ENCODE peak calls at places on chromosomes 16 and 17, in six cellular contexts. C is Peyer's patch, J is A549, P is OCI-LY7, L is heart right ventricle, Z is astrocyte of the spinal cord. Q is an unnamed sample.

GRCh38 chr16:26993988-26994387 is 72.7 kb upstream of the C16orf82 start:
- DNase-seq in C (no peak), J (no peak), P (no peak), L (no peak), Z (peak; percentile 36), Q (peak; percentile 41)

GRCh38 chr17:40600486-40601046 is 35.3 kb upstream of the CCR7 start:
- DNase-seq in C (no peak), J (no peak), P (no peak), L (no peak), Z (no peak), Q (no peak)

GRCh38 chr16:70520612-70521297 is 2.6 kb downstream of the COG4 start:
- DNase-seq in C (no peak), J (no peak), P (no peak), L (no peak), Z (peak; percentile 45), Q (peak; percentile 39)

GRCh38 chr17:19538095-19539039 is 4.7 kb downstream of the SLC47A1 start:
- DNase-seq in C (no peak), J (no peak), P (peak; percentile 22), L (peak; percentile 34), Z (no peak), Q (no peak)

GRCh38 chr17:74276561-74277009 is 2.6 kb downstream of the DNAI2 start:
- DNase-seq in C (no peak), J (no peak), P (no peak), L (peak; percentile 33), Z (no peak), Q (peak; percentile 65)

GRCh38 chr17:10600551-10600950 is 51.1 kb upstream of the MYH2 start:
- DNase-seq in C (no peak), J (no peak), P (no peak), L (no peak), Z (no peak), Q (peak; percentile 65)

GRCh38 chr17:22102177-22102576 is 409.9 kb downstream of the KCNJ18 start:
- DNase-seq in C (no peak), J (no peak), P (no peak), L (no peak), Z (no peak), Q (no peak)

GRCh38 chr17:63464691-63465090 is 12.2 kb upstream of the ACE start:
- DNase-seq in C (no peak), J (no peak), P (no peak), L (no peak), Z (no peak), Q (no peak)

GRCh38 chr17:80605326-80606066 is 60.9 kb downstream of the RPTOR start:
- DNase-seq in C (no peak), J (peak; percentile 40), P (peak; percentile 80), L (no peak), Z (no peak), Q (peak; percentile 29)

GRCh38 chr17:46192484-46193245 is 564 bp downstream of the KANSL1 start:
- DNase-seq in C (no peak), J (peak; percentile 89), P (peak; percentile 81), L (peak; percentile 78), Z (peak; percentile 57), Q (peak; percentile 68)

GRCh38 chr17:9179602-9180001 is 158.3 kb downstream of the NTN1 start:
- DNase-seq in C (no peak), J (no peak), P (no peak), L (no peak), Z (no peak), Q (no peak)

GRCh38 chr17:40317345-40317873 is 8.4 kb downstream of the RARA start:
- DNase-seq in C (peak; percentile 71), J (peak; percentile 93), P (peak; percentile 70), L (peak; percentile 65), Z (peak; percentile 76), Q (peak; percentile 72)

GRCh38 chr17:38674013-38674748 is 576 bp downstream of the EPOP start:
- DNase-seq in C (peak; percentile 59), J (peak; percentile 35), P (peak; percentile 56), L (no peak), Z (no peak), Q (no peak)

GRCh38 chr16:75118943-75119539 is 2.5 kb upstream of the LDHD start:
- DNase-seq in C (no peak), J (no peak), P (no peak), L (no peak), Z (no peak), Q (no peak)

GRCh38 chr16:55376567-55377167 is 52.7 kb downstream of the IRX6 start:
- DNase-seq in C (no peak), J (no peak), P (no peak), L (no peak), Z (no peak), Q (no peak)

GRCh38 chr16:89586853-89587252 is 11.3 kb downstream of the CPNE7 start:
- DNase-seq in C (no peak), J (no peak), P (no peak), L (no peak), Z (no peak), Q (peak; percentile 54)

GRCh38 chr16:84246679-84247077 is 6.9 kb upstream of the KCNG4 start:
- DNase-seq in C (no peak), J (no peak), P (no peak), L (no peak), Z (no peak), Q (no peak)

GRCh38 chr16:29775742-29776408 is 2.2 kb upstream of the ZG16 start:
- DNase-seq in C (no peak), J (no peak), P (no peak), L (no peak), Z (no peak), Q (peak; percentile 77)

GRCh38 chr17:1182831-1183578 is 3.2 kb upstream of the ABR start:
- DNase-seq in C (no peak), J (no peak), P (no peak), L (no peak), Z (peak; percentile 26), Q (no peak)

GRCh38 chr17:1186214-1186820 is 6.5 kb upstream of the ABR start:
- DNase-seq in C (no peak), J (no peak), P (no peak), L (no peak), Z (peak; percentile 38), Q (peak; percentile 49)

GRCh38 chr17:1193300-1193699 is 13.5 kb upstream of the ABR start:
- DNase-seq in C (no peak), J (no peak), P (no peak), L (no peak), Z (no peak), Q (no peak)

GRCh38 chr17:1186923-1187771 is 7.4 kb upstream of the ABR start:
- DNase-seq in C (peak; percentile 87), J (peak; percentile 95), P (peak; percentile 80), L (peak; percentile 86), Z (peak; percentile 86), Q (peak; percentile 91)

DNA sequence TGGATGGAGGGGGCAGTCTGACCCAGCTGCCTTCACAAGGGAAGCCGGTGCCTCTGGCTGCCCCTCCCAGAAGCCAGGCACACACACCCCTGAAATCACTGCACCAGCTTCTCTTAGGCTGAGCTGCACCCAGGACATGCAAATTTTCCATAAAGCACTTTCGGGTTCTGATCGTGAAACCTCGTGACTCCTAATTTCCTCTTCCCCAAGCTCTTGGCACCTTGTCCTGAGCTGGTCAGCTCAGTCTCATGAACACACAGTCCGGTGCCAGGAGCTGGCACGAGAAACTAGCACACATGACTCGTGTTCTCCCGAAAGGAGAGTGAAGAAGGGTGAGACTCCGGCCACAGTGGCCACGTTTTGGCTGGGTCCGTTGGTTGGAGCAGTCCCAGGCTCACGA is 9.0 kb upstream of the ABR start:
- DNase-seq in C (no peak), J (no peak), P (peak; percentile 64), L (peak; percentile 80), Z (no peak), Q (peak; percentile 93)
- H3K4me3 ChIP-seq in C (no peak overlapping the region), J (no peak overlapping the region), P (peak overlapping the region; percentile 57), L (no peak overlapping the region), Z (no peak overlapping the region), Q (no peak overlapping the region)

DNA sequence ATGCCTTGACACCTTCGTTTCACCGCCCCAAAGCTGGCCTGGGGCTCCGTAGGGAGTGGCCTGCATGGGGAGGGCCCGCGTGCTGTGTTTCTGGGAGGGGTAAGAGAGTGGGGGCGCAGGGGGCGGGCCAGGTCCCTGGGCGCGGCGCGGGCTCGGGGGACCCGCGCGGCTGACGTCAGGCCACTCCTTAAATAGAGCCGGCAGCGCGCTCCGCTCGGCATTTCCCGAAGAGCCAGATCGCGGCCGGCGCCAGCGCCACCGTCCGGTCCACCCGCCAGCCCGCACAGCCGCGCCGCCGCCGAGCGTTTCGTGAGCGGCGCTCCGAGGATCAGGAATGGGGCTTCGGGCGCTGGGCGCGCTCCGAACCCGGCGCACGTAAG is at the start of gene HS3ST2:
- DNase-seq in C (no peak), J (no peak), P (no peak), L (peak; percentile 24), Z (no peak), Q (no peak)
- TF ChIP-seq CTCF in C (peak; percentile 9), J (no peak), P (no peak), L (peak; percentile 56), Z (peak; percentile 2), Q (no peak)

GRCh38 chr17:50661795-50662391 is 27.2 kb downstream of the ABCC3 start:
- DNase-seq in C (peak; percentile 77), J (peak; percentile 100), P (peak; percentile 9), L (no peak), Z (peak; percentile 77), Q (peak; percentile 90)

GRCh38 chr17:50662632-50663225 is 28.0 kb downstream of the ABCC3 start:
- DNase-seq in C (no peak), J (no peak), P (no peak), L (no peak), Z (no peak), Q (no peak)

GRCh38 chr17:50660887-50661345 is 26.2 kb downstream of the ABCC3 start:
- DNase-seq in C (peak; percentile 56), J (no peak), P (no peak), L (no peak), Z (no peak), Q (no peak)

GRCh38 chr17:50660042-50660886 is 25.6 kb downstream of the ABCC3 start:
- DNase-seq in C (peak; percentile 65), J (peak; percentile 82), P (no peak), L (no peak), Z (no peak), Q (peak; percentile 32)

DNA sequence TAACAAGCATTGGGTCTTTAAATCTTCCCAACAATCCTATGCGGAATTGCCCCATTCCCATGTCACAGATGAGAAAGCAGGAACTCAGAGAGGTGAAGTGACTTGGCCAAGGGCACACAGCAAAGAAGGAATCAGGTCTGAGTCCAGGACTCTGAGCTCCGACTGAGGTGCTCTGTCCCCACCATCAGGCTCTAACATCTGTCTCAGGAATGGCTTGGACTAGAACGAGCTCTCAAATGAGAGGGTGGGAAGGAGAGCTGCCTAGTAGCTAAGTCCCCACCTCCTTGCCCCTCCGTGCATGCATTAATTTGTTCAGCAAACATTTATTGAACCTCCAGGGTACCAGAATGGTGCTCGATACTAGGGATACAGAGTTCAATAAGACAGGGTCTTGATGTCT is 26.7 kb downstream of the ABCC3 start:
- DNase-seq in C (no peak), J (no peak), P (no peak), L (no peak), Z (no peak), Q (no peak)
- H3K4me3 ChIP-seq in C (no peak overlapping the region), J (peak overlapping the region; percentile 1), P (no peak overlapping the region), L (no peak overlapping the region), Z (no peak overlapping the region), Q (no peak overlapping the region)

DNA sequence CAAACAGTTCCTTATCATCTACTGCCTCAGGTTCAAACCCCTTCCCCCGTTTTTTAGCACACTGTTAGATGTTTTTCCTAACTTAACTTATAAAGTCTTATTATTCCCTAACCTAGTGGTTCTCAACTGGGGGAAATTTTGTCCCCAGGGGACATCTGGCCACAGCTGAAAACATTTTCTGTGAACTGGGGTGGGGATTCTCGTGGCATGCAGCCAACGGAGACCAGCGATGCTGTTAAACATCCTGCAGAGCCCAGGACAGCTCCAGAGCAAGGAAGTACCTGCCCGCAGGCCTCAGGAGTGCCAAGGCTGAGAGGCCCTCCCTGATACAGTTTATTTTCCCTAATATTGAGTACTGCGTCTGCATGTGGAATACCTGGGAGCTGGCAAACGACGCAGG is 24.3 kb downstream of the ZCCHC14 start:
- DNase-seq in C (no peak), J (no peak), P (no peak), L (no peak), Z (no peak), Q (no peak)
- TF ChIP-seq CTCF in C (no peak), J (no peak), P (no peak), L (no peak), Z (no peak), Q (no peak)